ENCODE peak calls at places on chromosome 7, in six cellular contexts. H is lower lobe of right lung, V is right lobe of liver, D is neural progenitor cell, F is Peyer's patch, B is colonic mucosa. P is an unnamed sample.

GRCh38 chr7:132148876-132149275 is 427.4 kb downstream of the PLXNA4 start:
- DNase-seq in D (no peak), H (no peak), V (no peak), F (no peak), B (no peak), P (no peak)

GRCh38 chr7:149220534-149220933 is 18.9 kb upstream of the ZNF212 start:
- DNase-seq in B (no peak), D (no peak), F (no peak), H (no peak), V (no peak), P (no peak)

GRCh38 chr7:135645296-135645904 is 16.9 kb upstream of the STMP1 start:
- DNase-seq in V (no peak), B (no peak), D (peak; percentile 59), H (no peak), F (no peak), P (no peak)

GRCh38 chr7:101255841-101256240 is 11.0 kb upstream of the FIS1 start:
- DNase-seq in H (no peak), V (no peak), D (no peak), B (no peak), F (no peak), P (no peak)

GRCh38 chr7:45924283-45924682 is 3.2 kb upstream of the IGFBP3 start:
- DNase-seq in H (no peak), B (no peak), F (no peak), D (no peak), V (no peak), P (peak; percentile 88)

GRCh38 chr7:28347462-28347861 is 64.9 kb upstream of the CREB5 start:
- DNase-seq in V (no peak), D (no peak), H (no peak), F (no peak), B (no peak), P (no peak)

GRCh38 chr7:6443372-6443941 is 4.3 kb downstream of the DAGLB start:
- DNase-seq in V (no peak), B (no peak), H (peak; percentile 3), F (no peak), D (no peak), P (peak; percentile 82)

GRCh38 chr7:141362580-141363435 is 188.4 kb upstream of the AGK start:
- DNase-seq in H (no peak), V (no peak), B (no peak), F (no peak), D (no peak), P (peak; percentile 80)

GRCh38 chr7:73350311-73351068 is 22.5 kb downstream of the FKBP6 start:
- DNase-seq in D (no peak), H (no peak), F (no peak), V (no peak), B (no peak), P (no peak)

GRCh38 chr7:137345799-137346449 is 2.4 kb upstream of the PTN start:
- DNase-seq in B (no peak), D (no peak), F (no peak), H (no peak), V (no peak), P (no peak)

GRCh38 chr7:46603296-46603701 is 682.2 kb upstream of the IGFBP3 start:
- DNase-seq in B (no peak), V (no peak), F (no peak), H (no peak), D (no peak), P (no peak)

GRCh38 chr7:149125864-149126661 is at the start of gene ZNF425:
- DNase-seq in D (peak; percentile 96), F (peak; percentile 95), B (peak; percentile 93), H (peak; percentile 94), V (peak; percentile 95), P (peak; percentile 56)

GRCh38 chr7:137402535-137403258 is 59.2 kb upstream of the PTN start:
- DNase-seq in D (peak; percentile 77), H (no peak), V (no peak), F (no peak), B (no peak), P (no peak)

GRCh38 chr7:79241288-79242055 is 212.0 kb downstream of the MAGI2 start:
- DNase-seq in H (no peak), F (no peak), D (no peak), V (no peak), B (no peak), P (peak; percentile 18)

GRCh38 chr7:44093102-44093641 is 10.8 kb upstream of the POLM start:
- DNase-seq in F (no peak), V (no peak), H (no peak), B (no peak), D (no peak), P (no peak)
- TF ChIP-seq CTCF in F (no peak), V (no peak), H (no peak), B (no peak), D (no peak), P (no peak)

GRCh38 chr7:30612658-30613265 is 18.1 kb downstream of the GARS1 start:
- DNase-seq in B (no peak), H (no peak), F (no peak), D (no peak), V (no peak), P (no peak)
- H3K4me3 ChIP-seq in B (no peak overlapping the region), H (no peak overlapping the region), F (no peak overlapping the region), D (no peak overlapping the region), V (no peak overlapping the region), P (no peak overlapping the region)

DNA sequence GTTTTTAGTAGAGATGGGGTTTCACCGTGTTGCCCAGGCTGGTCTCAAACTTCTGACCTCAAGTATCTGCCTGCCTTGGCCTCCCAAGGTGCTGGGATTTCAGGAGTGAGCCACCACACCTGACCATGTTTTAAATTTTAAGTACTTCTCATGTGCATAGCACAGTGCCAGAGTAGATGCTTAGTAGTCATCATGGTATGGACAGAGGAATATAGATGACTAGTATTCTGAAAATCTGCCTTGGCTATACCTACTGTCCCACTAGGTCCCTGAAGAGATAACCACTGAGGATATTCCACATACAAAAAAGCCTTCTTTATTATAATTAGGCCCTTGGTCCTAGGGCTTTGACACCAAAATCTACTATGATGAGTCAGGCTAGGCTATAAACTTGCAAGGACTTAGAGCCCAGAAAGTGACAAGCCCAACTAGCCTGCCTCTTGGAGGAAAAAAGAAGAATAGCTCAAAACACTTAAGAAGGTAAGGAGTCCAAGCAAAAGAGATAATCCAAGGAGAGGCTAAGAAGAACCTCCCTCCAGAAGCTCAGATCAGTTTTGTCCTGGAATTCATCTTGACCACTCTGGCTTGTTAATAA is 34.0 kb downstream of the LUC7L2 start:
- DNase-seq in F (no peak), V (no peak), D (no peak), B (no peak), H (no peak), P (no peak)
- H3K36me3 ChIP-seq in F (no peaks in the 10 kb centered on the region), V (no peaks in the 10 kb centered on the region), D (peaks cover 28% of the 10 kb centered on the region), B (no peaks in the 10 kb centered on the region), H (peaks cover 62% of the 10 kb centered on the region), P (no peaks in the 10 kb centered on the region)

GRCh38 chr7:36141850-36142249 is 11.2 kb upstream of the EEPD1 start:
- DNase-seq in H (no peak), F (no peak), V (no peak), D (no peak), B (no peak), P (no peak)
- TF ChIP-seq CTCF in H (no peak), F (no peak), V (no peak), D (no peak), B (no peak), P (no peak)

DNA sequence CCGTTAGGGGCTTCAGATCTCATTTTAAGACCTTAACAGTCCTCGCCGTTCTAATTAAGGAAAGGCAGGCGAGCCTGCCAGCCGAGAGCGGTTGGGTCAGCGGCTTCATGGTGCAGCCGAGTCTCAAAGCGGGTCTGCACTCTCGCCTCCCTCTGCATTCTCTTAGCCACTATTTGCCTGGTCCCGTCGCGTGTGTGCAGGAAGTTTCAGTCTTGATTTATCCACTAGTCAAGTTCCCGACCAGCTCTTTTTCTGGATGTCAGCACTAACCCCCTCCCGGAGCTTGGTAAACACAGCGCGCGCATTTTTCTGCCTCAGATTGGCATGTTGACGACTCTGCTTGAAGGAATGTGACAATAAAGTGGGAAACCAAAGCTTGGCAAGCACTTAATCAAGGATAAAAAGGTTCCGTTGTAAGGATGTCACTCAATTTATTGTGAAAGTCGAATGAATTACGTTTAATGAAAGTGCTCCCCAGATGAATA is 7.7 kb downstream of the NXPH1 start:
- DNase-seq in D (peak; percentile 60), V (no peak), H (no peak), B (no peak), F (no peak), P (no peak)
- H3K4me3 ChIP-seq in D (peak overlapping the region; percentile 51), V (no peak overlapping the region), H (no peak overlapping the region), B (no peak overlapping the region), F (no peak overlapping the region), P (no peak overlapping the region)

GRCh38 chr7:44707558-44708230 is 41.0 kb upstream of the ZMIZ2 start:
- DNase-seq in H (no peak), D (no peak), F (no peak), V (no peak), B (no peak), P (no peak)
- H3K36me3 ChIP-seq in H (peaks cover 56% of the 10 kb centered on the region), D (no peaks in the 10 kb centered on the region), F (no peaks in the 10 kb centered on the region), V (no peaks in the 10 kb centered on the region), B (peaks cover 11% of the 10 kb centered on the region), P (peaks cover 4% of the 10 kb centered on the region)

GRCh38 chr7:22296916-22297315 is 60.0 kb downstream of the RAPGEF5 start:
- DNase-seq in H (no peak), D (no peak), V (no peak), F (no peak), B (no peak), P (no peak)
- TF ChIP-seq CTCF in H (no peak), D (no peak), V (peak; percentile 26), F (no peak), B (no peak), P (no peak)

DNA sequence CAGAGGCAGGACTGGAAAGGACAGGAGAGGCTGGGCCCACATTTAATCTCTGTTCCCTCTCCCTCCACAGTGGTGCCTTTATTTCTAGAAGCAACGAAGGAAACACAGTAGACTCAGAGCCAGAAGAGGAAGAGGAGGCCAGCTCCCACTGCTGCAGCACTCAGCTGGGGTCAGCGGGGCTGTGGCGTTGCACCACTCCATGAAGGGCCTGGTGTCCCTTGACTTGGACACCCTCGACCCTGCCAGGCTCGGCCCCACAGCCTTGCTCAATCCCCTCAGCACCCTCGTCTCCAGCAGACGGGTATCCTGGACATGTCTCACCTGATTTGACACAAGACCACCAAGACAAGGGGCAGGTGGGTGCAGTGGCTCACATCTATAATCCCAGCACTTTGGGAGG is 38.8 kb downstream of the PRKAG2 start:
- DNase-seq in D (no peak), V (peak; percentile 38), H (peak; percentile 55), B (no peak), F (no peak), P (no peak)
- H3K4me3 ChIP-seq in D (no peak overlapping the region), V (no peak overlapping the region), H (no peak overlapping the region), B (no peak overlapping the region), F (no peak overlapping the region), P (no peak overlapping the region)

GRCh38 chr7:1494447-1494846 is 9.7 kb downstream of the INTS1 start:
- DNase-seq in F (no peak), D (no peak), H (no peak), B (no peak), V (no peak), P (no peak)
- H3K36me3 ChIP-seq in F (no peaks in the 10 kb centered on the region), D (no peaks in the 10 kb centered on the region), H (peaks cover 96% of the 10 kb centered on the region), B (peaks cover 13% of the 10 kb centered on the region), V (no peaks in the 10 kb centered on the region), P (peaks cover 1% of the 10 kb centered on the region)